ENCODE peak calls at places on chromosomes 5 and 9, in six cellular contexts. One of them, this sample, is unnamed.

GRCh38 chr9:87263291-87263690 is 234.4 kb upstream of the DAPK1 start:
- DNase-seq in astrocyte of the spinal cord: no peak
- DNase-seq in Calu3: no peak
- DNase-seq in body of pancreas: no peak
- DNase-seq in endothelial cell: peak; percentile 7
- DNase-seq in fibroblast of villous mesenchyme: no peak
- DNase-seq in this sample: peak; percentile 12

GRCh38 chr5:10760976-10761841 is at the start of gene DAP:
- DNase-seq in astrocyte of the spinal cord: peak; percentile 84
- DNase-seq in Calu3: peak; percentile 89
- DNase-seq in body of pancreas: peak; percentile 90
- DNase-seq in endothelial cell: peak; percentile 91
- DNase-seq in fibroblast of villous mesenchyme: peak; percentile 87
- DNase-seq in this sample: peak; percentile 92

GRCh38 chr9:80615964-80616363 is 1044.2 kb downstream of the TLE4 start:
- DNase-seq in astrocyte of the spinal cord: peak; percentile 16
- DNase-seq in Calu3: no peak
- DNase-seq in body of pancreas: no peak
- DNase-seq in endothelial cell: no peak
- DNase-seq in fibroblast of villous mesenchyme: peak; percentile 1
- DNase-seq in this sample: no peak

GRCh38 chr9:80806675-80807074 is 882.7 kb downstream of the TLE1 start:
- DNase-seq in astrocyte of the spinal cord: no peak
- DNase-seq in Calu3: no peak
- DNase-seq in body of pancreas: no peak
- DNase-seq in endothelial cell: no peak
- DNase-seq in fibroblast of villous mesenchyme: no peak
- DNase-seq in this sample: no peak

GRCh38 chr5:1536298-1537165 is 12.8 kb upstream of the LPCAT1 start:
- DNase-seq in astrocyte of the spinal cord: no peak
- DNase-seq in Calu3: no peak
- DNase-seq in body of pancreas: no peak
- DNase-seq in endothelial cell: no peak
- DNase-seq in fibroblast of villous mesenchyme: peak; percentile 67
- DNase-seq in this sample: no peak

GRCh38 chr9:109734814-109735213 is 45.2 kb upstream of the PALM2AKAP2 start:
- DNase-seq in astrocyte of the spinal cord: no peak
- DNase-seq in Calu3: no peak
- DNase-seq in body of pancreas: no peak
- DNase-seq in endothelial cell: no peak
- DNase-seq in fibroblast of villous mesenchyme: no peak
- DNase-seq in this sample: no peak

GRCh38 chr5:41983284-41983683 is 58.2 kb downstream of the FBXO4 start:
- DNase-seq in astrocyte of the spinal cord: no peak
- DNase-seq in Calu3: no peak
- DNase-seq in body of pancreas: no peak
- DNase-seq in endothelial cell: no peak
- DNase-seq in fibroblast of villous mesenchyme: no peak
- DNase-seq in this sample: no peak

GRCh38 chr9:114621975-114622609 is 11.0 kb downstream of the TMEM268 start:
- DNase-seq in astrocyte of the spinal cord: peak; percentile 62
- DNase-seq in Calu3: no peak
- DNase-seq in body of pancreas: no peak
- DNase-seq in endothelial cell: no peak
- DNase-seq in fibroblast of villous mesenchyme: peak; percentile 56
- DNase-seq in this sample: no peak

GRCh38 chr9:137227853-137228514 is 682 bp downstream of the RNF224 start:
- DNase-seq in astrocyte of the spinal cord: no peak
- DNase-seq in Calu3: no peak
- DNase-seq in body of pancreas: no peak
- DNase-seq in endothelial cell: no peak
- DNase-seq in fibroblast of villous mesenchyme: no peak
- DNase-seq in this sample: no peak

GRCh38 chr9:99579964-99580363 is 241.7 kb upstream of the NR4A3 start:
- DNase-seq in astrocyte of the spinal cord: no peak
- DNase-seq in Calu3: no peak
- DNase-seq in body of pancreas: no peak
- DNase-seq in endothelial cell: no peak
- DNase-seq in fibroblast of villous mesenchyme: no peak
- DNase-seq in this sample: no peak
- TF ChIP-seq CTCF in astrocyte of the spinal cord: no peak
- TF ChIP-seq CTCF in Calu3: no peak
- TF ChIP-seq CTCF in body of pancreas: no peak
- TF ChIP-seq CTCF in endothelial cell: no peak
- TF ChIP-seq CTCF in fibroblast of villous mesenchyme: no peak
- TF ChIP-seq CTCF in this sample: no peak

GRCh38 chr5:177359860-177360259 is 2.1 kb downstream of the RGS14 start:
- DNase-seq in astrocyte of the spinal cord: no peak
- DNase-seq in Calu3: no peak
- DNase-seq in body of pancreas: no peak
- DNase-seq in endothelial cell: no peak
- DNase-seq in fibroblast of villous mesenchyme: no peak
- DNase-seq in this sample: no peak

GRCh38 chr5:177362871-177363507 is 5.3 kb downstream of the RGS14 start:
- DNase-seq in astrocyte of the spinal cord: no peak
- DNase-seq in Calu3: peak; percentile 69
- DNase-seq in body of pancreas: peak; percentile 79
- DNase-seq in endothelial cell: peak; percentile 51
- DNase-seq in fibroblast of villous mesenchyme: peak; percentile 37
- DNase-seq in this sample: peak; percentile 81

GRCh38 chr5:177362102-177362868 is 4.6 kb downstream of the RGS14 start:
- DNase-seq in astrocyte of the spinal cord: no peak
- DNase-seq in Calu3: no peak
- DNase-seq in body of pancreas: no peak
- DNase-seq in endothelial cell: no peak
- DNase-seq in fibroblast of villous mesenchyme: no peak
- DNase-seq in this sample: no peak

GRCh38 chr5:177363565-177363964 is 5.8 kb downstream of the RGS14 start:
- DNase-seq in astrocyte of the spinal cord: no peak
- DNase-seq in Calu3: no peak
- DNase-seq in body of pancreas: no peak
- DNase-seq in endothelial cell: no peak
- DNase-seq in fibroblast of villous mesenchyme: no peak
- DNase-seq in this sample: no peak

GRCh38 chr5:177361418-177362101 is 3.8 kb downstream of the RGS14 start:
- DNase-seq in astrocyte of the spinal cord: no peak
- DNase-seq in Calu3: no peak
- DNase-seq in body of pancreas: no peak
- DNase-seq in endothelial cell: no peak
- DNase-seq in fibroblast of villous mesenchyme: no peak
- DNase-seq in this sample: no peak
- TF ChIP-seq CTCF in astrocyte of the spinal cord: no peak
- TF ChIP-seq CTCF in Calu3: no peak
- TF ChIP-seq CTCF in body of pancreas: no peak
- TF ChIP-seq CTCF in endothelial cell: no peak
- TF ChIP-seq CTCF in fibroblast of villous mesenchyme: no peak
- TF ChIP-seq CTCF in this sample: no peak

GRCh38 chr5:173320259-173320658 is 8.0 kb downstream of the STC2 start:
- DNase-seq in astrocyte of the spinal cord: no peak
- DNase-seq in Calu3: no peak
- DNase-seq in body of pancreas: peak; percentile 52
- DNase-seq in endothelial cell: no peak
- DNase-seq in fibroblast of villous mesenchyme: peak; percentile 67
- DNase-seq in this sample: no peak
- TF ChIP-seq CTCF in astrocyte of the spinal cord: peak; percentile 23
- TF ChIP-seq CTCF in Calu3: no peak
- TF ChIP-seq CTCF in body of pancreas: no peak
- TF ChIP-seq CTCF in endothelial cell: no peak
- TF ChIP-seq CTCF in fibroblast of villous mesenchyme: peak; percentile 28
- TF ChIP-seq CTCF in this sample: no peak

GRCh38 chr5:140795259-140795641 is 598 bp downstream of the PCDHA2 start:
- DNase-seq in astrocyte of the spinal cord: no peak
- DNase-seq in Calu3: no peak
- DNase-seq in body of pancreas: no peak
- DNase-seq in endothelial cell: peak; percentile 35
- DNase-seq in fibroblast of villous mesenchyme: no peak
- DNase-seq in this sample: no peak
- TF ChIP-seq CTCF in astrocyte of the spinal cord: peak; percentile 24
- TF ChIP-seq CTCF in Calu3: no peak
- TF ChIP-seq CTCF in body of pancreas: no peak
- TF ChIP-seq CTCF in endothelial cell: peak; percentile 62
- TF ChIP-seq CTCF in fibroblast of villous mesenchyme: peak; percentile 33
- TF ChIP-seq CTCF in this sample: no peak

This sample was measured in nephron progenitor cell.